ENCODE peak calls at places on chromosome 15, in four cellular contexts. O is aorta, H is HFFc6, K is AG09319. W is an unnamed sample.

GRCh38 chr15:78007211-78007956 is 70.1 kb downstream of the TBC1D2B start:
- DNase-seq in H (no peak), K (no peak), O (no peak), W (no peak)

GRCh38 chr15:71066983-71067382 is 48.3 kb upstream of the THSD4 start:
- DNase-seq in H (peak), O (no peak), K (no peak), W (peak)

GRCh38 chr15:41506796-41507341 is 6.8 kb downstream of the LTK start:
- DNase-seq in K (no peak), H (no peak), O (no peak), W (no peak)

GRCh38 chr15:76502678-76503077 is 166.1 kb downstream of the ISL2 start:
- DNase-seq in H (no peak), K (no peak), O (no peak), W (no peak)

GRCh38 chr15:100713163-100713867 is 110.9 kb downstream of the ASB7 start:
- DNase-seq in K (no peak), H (peak), O (no peak), W (peak)

GRCh38 chr15:61621146-61621545 is 392.0 kb upstream of the RORA start:
- DNase-seq in H (no peak), K (no peak), O (no peak), W (no peak)

GRCh38 chr15:43347114-43347513 is 16.7 kb upstream of the LCMT2 start:
- DNase-seq in O (no peak), K (no peak), H (no peak), W (no peak)

GRCh38 chr15:63056843-63057242 is 14.3 kb downstream of the TPM1 start:
- DNase-seq in H (no peak), O (peak), K (no peak), W (no peak)

W was measured in tibial artery.